ENCODE peak calls at places on chromosomes 2 and 18, in six cellular contexts. P is NCI-H748 treated with DMSO at 0.1 percent for 48 hours, N is mesendoderm, M is endothelial cell, J is amniotic epithelial cell, W is NCI-H2029. Y is an unnamed sample.

GRCh38 chr18:45167631-45168225 is 447.5 kb upstream of the SLC14A2 start:
- DNase-seq in P (no peak), N (no peak), M (no peak), J (peak), W (no peak), Y (no peak)

GRCh38 chr18:24185805-24186204 is 46.9 kb downstream of the CABYR start:
- DNase-seq in P (no peak), N (no peak), M (no peak), J (peak), W (no peak), Y (no peak)

GRCh38 chr2:9021563-9022211 is 18.2 kb upstream of the MBOAT2 start:
- DNase-seq in P (no peak), N (no peak), M (no peak), J (no peak), W (no peak), Y (no peak)

GRCh38 chr2:834233-834632 is 116.4 kb upstream of the SNTG2 start:
- DNase-seq in P (no peak), N (no peak), M (no peak), J (no peak), W (no peak), Y (no peak)

GRCh38 chr2:176827269-176827668 is 385.3 kb upstream of the HNRNPA3 start:
- DNase-seq in P (no peak), N (no peak), M (no peak), J (no peak), W (no peak), Y (no peak)

GRCh38 chr18:54089749-54090459 is 134.6 kb downstream of the MBD2 start:
- DNase-seq in P (no peak), N (no peak), M (no peak), J (no peak), W (no peak), Y (no peak)

GRCh38 chr2:197174539-197175094 is 136.0 kb downstream of the ANKRD44 start:
- DNase-seq in P (no peak), N (no peak), M (no peak), J (peak), W (peak), Y (no peak)

GRCh38 chr2:230913406-230913805 is 11.6 kb downstream of the GPR55 start:
- DNase-seq in P (no peak), N (peak), M (no peak), J (peak), W (no peak), Y (no peak)

GRCh38 chr2:176122633-176123482 is at the start of gene HOXD9:
- DNase-seq in P (no peak), N (peak), M (peak), J (no peak), W (peak), Y (peak)

GRCh38 chr2:54677476-54678265 is 45.8 kb upstream of the EML6 start:
- DNase-seq in P (no peak), N (no peak), M (no peak), J (no peak), W (no peak), Y (no peak)

GRCh38 chr18:1657888-1658287 is 753.2 kb downstream of the ADCYAP1 start:
- DNase-seq in P (no peak), N (no peak), M (no peak), J (no peak), W (no peak), Y (no peak)

GRCh38 chr2:48339451-48339850 is 190.5 kb upstream of the STON1 start:
- DNase-seq in P (no peak), N (no peak), M (no peak), J (no peak), W (no peak), Y (no peak)

GRCh38 chr2:240510513-240511210 is 47.1 kb downstream of the ANKMY1 start:
- DNase-seq in P (no peak), N (no peak), M (no peak), J (no peak), W (no peak), Y (no peak)

GRCh38 chr2:240624950-240625621 is at the start of gene GPR35:
- DNase-seq in P (no peak), N (no peak), M (no peak), J (peak), W (no peak), Y (peak)

GRCh38 chr2:190318931-190319556 is 582 bp downstream of the HIBCH start:
- DNase-seq in P (peak), N (no peak), M (no peak), J (no peak), W (no peak), Y (peak)

GRCh38 chr2:12718662-12719399 is 2.1 kb downstream of the TRIB2 start:
- DNase-seq in P (peak), N (peak), M (peak), J (no peak), W (no peak), Y (no peak)

GRCh38 chr2:105698820-105699219 is 45.9 kb upstream of the NCK2 start:
- DNase-seq in P (no peak), N (no peak), M (no peak), J (no peak), W (no peak), Y (no peak)

GRCh38 chr2:42385225-42385624 is 24.2 kb upstream of the COX7A2L start:
- DNase-seq in P (no peak), N (peak), M (no peak), J (peak), W (no peak), Y (no peak)

GRCh38 chr2:144516417-144516980 is 3.4 kb downstream of the ZEB2 start:
- DNase-seq in P (no peak), N (no peak), M (no peak), J (no peak), W (no peak), Y (peak)

GRCh38 chr2:203692039-203692710 is 14.3 kb upstream of the CD28 start:
- DNase-seq in P (no peak), N (no peak), M (no peak), J (no peak), W (no peak), Y (no peak)

GRCh38 chr2:189834059-189834458 is 49.8 kb downstream of the PMS1 start:
- DNase-seq in P (no peak), N (no peak), M (no peak), J (peak), W (no peak), Y (no peak)

GRCh38 chr2:240961878-240962277 is 36.5 kb upstream of the SNED1 start:
- DNase-seq in P (no peak), N (no peak), M (no peak), J (no peak), W (no peak), Y (no peak)

GRCh38 chr2:198371902-198372611 is 567.7 kb downstream of the PLCL1 start:
- DNase-seq in P (no peak), N (no peak), M (no peak), J (no peak), W (no peak), Y (no peak)

GRCh38 chr18:9140984-9141383 is 4.4 kb downstream of the ANKRD12 start:
- DNase-seq in P (no peak), N (no peak), M (no peak), J (no peak), W (no peak), Y (no peak)

GRCh38 chr2:236130349-236130998 is 37.7 kb downstream of the GBX2 start:
- DNase-seq in P (no peak), N (no peak), M (no peak), J (no peak), W (no peak), Y (peak)

GRCh38 chr2:45285311-45285710 is 276.1 kb upstream of the SIX2 start:
- DNase-seq in P (no peak), N (no peak), M (no peak), J (no peak), W (no peak), Y (no peak)

Y was measured in psoas muscle.